ENCODE peak calls at places on chromosomes 2 and 18, in eight cellular contexts. W is GM10248; Z is kidney epithelial cell; M is activated CD4-positive, alpha-beta T cell treated with anti-CD3 and anti-CD28 coated beads, Interleukin-2, amount 10 ng/mL, durations not matched to agents 7 days and 5 days; X is anterior cingulate cortex; A is left cardiac atrium; E is stimulated activated CD4-positive, alpha-beta T cell treated with anti-CD3 and anti-CD28 coated beads, Interleukin-2, amount 100 ng/mL, for 48 hours; K is choroid plexus epithelial cell. O is an unnamed sample.
A peak's percentile ranks its signal among the peaks of the same experiment; 100 is the strongest.

GRCh38 chr2:60416221-60417008 is 137.0 kb downstream of the BCL11A start:
- DNase-seq in E (no peak), A (peak; percentile 50), K (peak; percentile 18), X (no peak), M (no peak), W (no peak), Z (no peak), O (no peak)

GRCh38 chr2:68653034-68653433 is 9.7 kb downstream of the PROKR1 start:
- DNase-seq in A (no peak), X (no peak), Z (no peak), W (no peak), M (no peak), K (no peak), E (no peak), O (no peak)

GRCh38 chr18:62187543-62188378 is 706 bp downstream of the RELCH start:
- DNase-seq in A (peak; percentile 34), X (no peak), Z (no peak), K (peak; percentile 50), E (peak; percentile 5), W (peak; percentile 19), M (peak; percentile 36), O (peak; percentile 71)

GRCh38 chr2:141316606-141317005 is 814.2 kb downstream of the LRP1B start:
- DNase-seq in Z (no peak), W (no peak), X (no peak), M (no peak), E (no peak), A (no peak), K (peak; percentile 33), O (no peak)

GRCh38 chr18:36256094-36256493 is 41.4 kb upstream of the FHOD3 start:
- DNase-seq in E (no peak), A (no peak), X (no peak), W (no peak), K (no peak), M (no peak), Z (no peak), O (no peak)

GRCh38 chr18:3323900-3324299 is 62.0 kb downstream of the MYL12B start:
- DNase-seq in M (no peak), W (peak; percentile 31), A (no peak), E (no peak), X (no peak), K (peak; percentile 50), Z (no peak), O (no peak)

GRCh38 chr2:12720181-12720580 is 3.4 kb downstream of the TRIB2 start:
- DNase-seq in M (no peak), K (peak; percentile 47), E (no peak), W (no peak), Z (no peak), A (no peak), X (no peak), O (no peak)

GRCh38 chr2:45646289-45646688 is 5.2 kb upstream of the PRKCE start:
- DNase-seq in X (no peak), M (no peak), W (no peak), Z (no peak), A (no peak), E (no peak), K (no peak), O (no peak)

GRCh38 chr18:3279201-3280185 is 17.6 kb downstream of the MYL12B start:
- DNase-seq in X (no peak), E (no peak), W (peak; percentile 54), A (no peak), M (no peak), Z (no peak), K (no peak), O (no peak)

GRCh38 chr18:13254971-13255927 is 36.7 kb downstream of the LDLRAD4 start:
- DNase-seq in W (no peak), E (no peak), Z (no peak), K (no peak), M (no peak), A (no peak), X (no peak), O (peak; percentile 46)

GRCh38 chr2:37167636-37168182 is 10.9 kb upstream of the EIF2AK2 start:
- DNase-seq in M (no peak), K (peak; percentile 62), X (no peak), W (no peak), Z (no peak), A (no peak), E (no peak), O (no peak)

GRCh38 chr2:124347209-124347608 is 322.1 kb downstream of the CNTNAP5 start:
- DNase-seq in X (no peak), E (no peak), K (no peak), A (no peak), Z (no peak), M (no peak), W (no peak), O (no peak)

GRCh38 chr18:63779386-63779785 is 4.2 kb downstream of the SERPINB7 start:
- DNase-seq in M (no peak), W (no peak), K (no peak), A (no peak), E (no peak), X (no peak), Z (no peak), O (no peak)

GRCh38 chr2:172299741-172300140 is 127.6 kb upstream of the ITGA6 start:
- DNase-seq in X (no peak), K (no peak), W (no peak), E (no peak), Z (no peak), M (no peak), A (no peak), O (no peak)

GRCh38 chr18:57149031-57149430 is 2.1 kb downstream of the BOD1L2 start:
- DNase-seq in W (no peak), Z (no peak), X (no peak), K (no peak), E (no peak), A (no peak), M (no peak), O (no peak)

GRCh38 chr2:215724171-215724570 is 288.3 kb upstream of the FN1 start:
- DNase-seq in X (no peak), M (no peak), A (no peak), Z (no peak), K (no peak), W (no peak), E (no peak), O (no peak)

GRCh38 chr2:158297120-158297519 is 159.4 kb downstream of the CCDC148 start:
- DNase-seq in M (no peak), X (no peak), Z (no peak), E (no peak), K (no peak), A (no peak), W (no peak), O (no peak)

GRCh38 chr18:45760443-45761036 is 36.6 kb downstream of the SLC14A1 start:
- DNase-seq in K (no peak), W (no peak), X (no peak), A (no peak), Z (no peak), M (no peak), E (no peak), O (no peak)

GRCh38 chr2:180203972-180204371 is 196.9 kb upstream of the CWC22 start:
- DNase-seq in M (no peak), Z (peak; percentile 23), K (peak; percentile 83), W (no peak), E (no peak), A (peak; percentile 56), X (no peak), O (no peak)

GRCh38 chr2:169983506-169983905 is 156.3 kb downstream of the UBR3 start:
- DNase-seq in X (no peak), W (no peak), M (no peak), A (no peak), K (peak; percentile 47), Z (no peak), E (no peak), O (no peak)

GRCh38 chr18:48342125-48342524 is 67.1 kb downstream of the ZBTB7C start:
- DNase-seq in A (no peak), W (no peak), E (no peak), Z (no peak), K (no peak), M (no peak), X (peak; percentile 39), O (no peak)

GRCh38 chr2:125870264-125870663 is 785.7 kb upstream of the GYPC start:
- DNase-seq in W (no peak), X (no peak), E (no peak), M (no peak), K (no peak), Z (no peak), A (no peak), O (no peak)

GRCh38 chr2:51472783-51473182 is 440.9 kb upstream of the NRXN1 start:
- DNase-seq in X (no peak), K (no peak), E (no peak), M (no peak), Z (no peak), A (no peak), W (no peak), O (no peak)

GRCh38 chr2:208064220-208064951 is 39.1 kb upstream of the PLEKHM3 start:
- DNase-seq in M (no peak), X (no peak), E (no peak), K (peak; percentile 92), Z (peak; percentile 73), W (peak; percentile 38), A (no peak), O (no peak)

GRCh38 chr2:240435457-240435954 is at the start of gene GPC1:
- DNase-seq in M (peak; percentile 61), W (peak; percentile 80), Z (no peak), K (peak; percentile 80), E (peak; percentile 39), X (no peak), A (peak; percentile 72), O (no peak)

GRCh38 chr2:126796931-126797621 is 101.6 kb upstream of the TEX51 start:
- DNase-seq in X (no peak), Z (no peak), W (no peak), M (no peak), E (no peak), K (no peak), A (no peak), O (no peak)

GRCh38 chr18:49446481-49446880 is 14.0 kb downstream of the DYM start:
- DNase-seq in E (no peak), Z (no peak), X (no peak), M (no peak), A (no peak), W (no peak), K (no peak), O (no peak)

GRCh38 chr18:63097198-63097597 is 222.4 kb downstream of the BCL2 start:
- DNase-seq in A (no peak), X (no peak), W (no peak), Z (no peak), K (no peak), E (no peak), M (no peak), O (no peak)

GRCh38 chr2:234363011-234363487 is 133.8 kb downstream of the ARL4C start:
- DNase-seq in X (no peak), Z (peak; percentile 56), W (no peak), K (peak; percentile 37), E (no peak), M (no peak), A (no peak), O (no peak)

GRCh38 chr2:102449370-102449974 is 23.6 kb upstream of the SLC9A4 start:
- DNase-seq in E (peak; percentile 71), M (peak; percentile 80), Z (no peak), X (peak; percentile 15), W (peak; percentile 46), K (peak; percentile 77), A (peak; percentile 32), O (no peak)

GRCh38 chr2:165825041-165825440 is 31.0 kb upstream of the GALNT3 start:
- DNase-seq in K (peak; percentile 75), E (no peak), X (no peak), Z (no peak), M (no peak), W (no peak), A (no peak), O (no peak)

GRCh38 chr2:220586980-220587549 is 959.6 kb downstream of the SLC4A3 start:
- DNase-seq in K (peak; percentile 71), W (no peak), E (no peak), Z (no peak), X (no peak), A (no peak), M (no peak), O (no peak)

GRCh38 chr2:197674546-197674945 is 841 bp downstream of the RFTN2 start:
- DNase-seq in E (no peak), W (no peak), M (no peak), Z (no peak), K (peak; percentile 42), A (no peak), X (no peak), O (no peak)

GRCh38 chr2:129744649-129745048 is 234.8 kb upstream of the RAB6C start:
- DNase-seq in K (no peak), X (no peak), A (no peak), E (no peak), W (no peak), M (no peak), Z (no peak), O (no peak)

O was measured in coronary artery.